ENCODE peak calls at places on chromosomes 12 and 14, in nine cellular contexts. T is activated B cell treated with CpG ODN at 0.5 μM for 24 hours; P is GM04504; I is posterior vena cava; H is M059J; A is right lobe of liver; Q is stimulated activated CD4-positive, alpha-beta T cell treated with anti-CD3 and anti-CD28 coated beads, Interleukin-15, amount 100 ng/mL, for 1 hour; V is HS-27A; X is HAP-1. L is an unnamed sample.

GRCh38 chr14:77609902-77610301 is 6.5 kb downstream of the SPTLC2 start:
- DNase-seq in T (no peak), V (no peak), X (no peak), A (no peak), P (no peak), Q (no peak), H (no peak), I (no peak), L (no peak)

GRCh38 chr12:50055831-50056628 is 1.4 kb upstream of the ASIC1 start:
- DNase-seq in A (no peak), Q (peak), P (no peak), H (peak), I (no peak), T (peak), X (peak), V (no peak), L (peak)

GRCh38 chr12:68350753-68351152 is 18.6 kb upstream of the MDM1 start:
- DNase-seq in H (peak), V (no peak), T (no peak), P (no peak), X (no peak), I (no peak), Q (no peak), A (no peak), L (no peak)

GRCh38 chr12:109864916-109865315 is 15.4 kb downstream of the GLTP start:
- DNase-seq in I (no peak), V (no peak), H (no peak), Q (no peak), A (no peak), T (no peak), X (no peak), P (no peak), L (no peak)

GRCh38 chr12:113876160-113876559 is 90.0 kb downstream of the RBM19 start:
- DNase-seq in I (no peak), P (no peak), H (no peak), Q (no peak), A (no peak), T (no peak), X (no peak), V (no peak), L (no peak)

GRCh38 chr14:66610154-66610563 is 102.2 kb downstream of the GPHN start:
- DNase-seq in I (no peak), Q (no peak), T (no peak), P (no peak), A (no peak), X (peak), V (no peak), H (no peak), L (no peak)

GRCh38 chr12:56126732-56127239 is 1.3 kb upstream of the ESYT1 start:
- DNase-seq in V (no peak), Q (no peak), X (no peak), T (no peak), A (no peak), I (no peak), H (no peak), P (no peak), L (no peak)

GRCh38 chr12:118436002-118436724 is 59.8 kb downstream of the SUDS3 start:
- DNase-seq in X (no peak), T (no peak), H (peak), I (no peak), P (no peak), V (peak), Q (no peak), A (no peak), L (no peak)

GRCh38 chr12:122965851-122966742 is at the start of gene ABCB9:
- DNase-seq in X (peak), I (peak), Q (peak), V (no peak), H (peak), P (peak), A (peak), T (peak), L (peak)

GRCh38 chr12:111467862-111468245 is 62.1 kb downstream of the SH2B3 start:
- DNase-seq in Q (no peak), H (peak), A (no peak), P (peak), V (no peak), I (no peak), X (no peak), T (no peak), L (no peak)

GRCh38 chr14:33617154-33617553 is 333.7 kb downstream of the EGLN3 start:
- DNase-seq in Q (no peak), H (peak), T (no peak), X (no peak), I (no peak), P (peak), A (no peak), V (peak), L (peak)

GRCh38 chr14:90641111-90642010 is 174.9 kb downstream of the TTC7B start:
- DNase-seq in H (no peak), I (no peak), V (no peak), A (no peak), Q (no peak), T (no peak), P (no peak), X (peak), L (no peak)

GRCh38 chr12:71947645-71948105 is 9.0 kb downstream of the TPH2 start:
- DNase-seq in A (peak), I (no peak), Q (no peak), H (peak), X (peak), P (no peak), T (no peak), V (no peak), L (peak)

GRCh38 chr14:79493081-79493652 is 718.1 kb downstream of the DIO2 start:
- DNase-seq in P (no peak), A (no peak), X (no peak), H (no peak), Q (no peak), T (no peak), V (no peak), I (no peak), L (no peak)

GRCh38 chr14:63045234-63045611 is at the start of gene KCNH5:
- DNase-seq in P (no peak), T (no peak), I (no peak), H (peak), V (no peak), X (peak), A (no peak), Q (no peak), L (peak)

GRCh38 chr12:2492166-2492705 is 302.5 kb upstream of the FKBP4 start:
- DNase-seq in P (no peak), T (no peak), A (no peak), Q (no peak), I (no peak), H (no peak), X (no peak), V (no peak), L (no peak)

GRCh38 chr12:24396266-24396665 is 446.8 kb upstream of the SOX5 start:
- DNase-seq in A (no peak), H (no peak), T (no peak), I (no peak), P (no peak), V (no peak), Q (no peak), X (no peak), L (no peak)

GRCh38 chr12:2960432-2960956 is 1.3 kb downstream of the TEAD4 start:
- DNase-seq in P (no peak), A (no peak), V (no peak), H (peak), X (peak), I (no peak), T (no peak), Q (no peak), L (peak)

GRCh38 chr14:90416649-90417237 is 19.9 kb downstream of the CALM1 start:
- DNase-seq in T (no peak), X (no peak), Q (no peak), H (no peak), I (peak), V (no peak), A (no peak), P (no peak), L (no peak)

GRCh38 chr14:20468773-20469241 is 399 bp upstream of the PNP start:
- DNase-seq in A (peak), P (no peak), I (no peak), X (no peak), Q (no peak), H (peak), V (no peak), T (no peak), L (peak)

GRCh38 chr12:5963515-5963914 is 18.5 kb upstream of the ANO2 start:
- DNase-seq in V (no peak), Q (no peak), X (no peak), P (no peak), T (no peak), I (no peak), A (no peak), H (no peak), L (no peak)

GRCh38 chr12:68222336-68222735 is 3.3 kb downstream of the IL26 start:
- DNase-seq in T (no peak), P (no peak), Q (no peak), I (no peak), A (no peak), H (no peak), X (no peak), V (no peak), L (no peak)

GRCh38 chr12:104656921-104657320 is 200.2 kb downstream of the CHST11 start:
- DNase-seq in X (no peak), A (no peak), P (peak), T (no peak), I (no peak), Q (no peak), H (no peak), V (no peak), L (peak)

GRCh38 chr12:89450922-89451321 is 73.7 kb downstream of the GALNT4 start:
- DNase-seq in Q (no peak), H (peak), A (no peak), T (no peak), P (no peak), V (no peak), I (no peak), X (no peak), L (peak)

GRCh38 chr14:72636094-72636493 is 257.8 kb downstream of the DPF3 start:
- DNase-seq in Q (no peak), T (no peak), P (no peak), X (no peak), I (no peak), V (no peak), A (no peak), H (no peak), L (no peak)

GRCh38 chr12:100794441-100795192 is at the start of gene ANO4:
- DNase-seq in T (no peak), I (no peak), A (no peak), H (peak), P (peak), Q (no peak), V (no peak), X (peak), L (peak)

GRCh38 chr14:21501568-21501967 is 9.6 kb downstream of the METTL3 start:
- DNase-seq in V (no peak), H (no peak), T (no peak), X (no peak), A (no peak), Q (no peak), I (no peak), P (no peak), L (no peak)

GRCh38 chr12:108607981-108608600 is 10.2 kb upstream of the TMEM119 start:
- DNase-seq in V (no peak), T (no peak), H (no peak), X (no peak), I (no peak), Q (no peak), P (no peak), A (no peak), L (no peak)

GRCh38 chr14:57502581-57503254 is 9.1 kb upstream of the CCDC198 start:
- DNase-seq in I (no peak), A (no peak), V (no peak), H (no peak), P (no peak), X (no peak), T (no peak), Q (no peak), L (no peak)

GRCh38 chr12:53564276-53564675 is 57.0 kb upstream of the NPFF start:
- DNase-seq in H (peak), X (no peak), I (no peak), Q (no peak), T (no peak), P (no peak), V (no peak), A (no peak), L (no peak)

GRCh38 chr12:68591716-68592437 is 18.8 kb upstream of the RAP1B start:
- DNase-seq in X (no peak), I (no peak), V (no peak), T (no peak), Q (no peak), H (no peak), A (no peak), P (no peak), L (no peak)

GRCh38 chr14:78836777-78837176 is 666.6 kb downstream of the NRXN3 start:
- DNase-seq in I (no peak), X (peak), V (no peak), A (no peak), H (peak), P (peak), Q (no peak), T (no peak), L (peak)

GRCh38 chr12:40314927-40315326 is 90.1 kb downstream of the LRRK2 start:
- DNase-seq in A (no peak), T (no peak), P (no peak), I (no peak), X (no peak), Q (no peak), H (no peak), V (no peak), L (no peak)

GRCh38 chr14:31880935-31881334 is 196.2 kb upstream of the ARHGAP5 start:
- DNase-seq in T (no peak), I (no peak), X (no peak), V (peak), H (peak), Q (no peak), A (peak), P (peak), L (peak)

L was measured in AG20443.